ENCODE peak calls at places on chromosomes 12 and 14, in four cellular contexts. B is activated CD4-positive, alpha-beta T cell treated with anti-CD3 and anti-CD28 coated beads, Interleukin-2, amount 10 ng/mL, durations not matched to agents 7 days and 5 days; V is left cardiac atrium; A is aorta. E is an unnamed sample.

GRCh38 chr12:92233346-92234015 is 87.8 kb upstream of the BTG1 start:
- DNase-seq in V (no peak), B (no peak), A (no peak), E (no peak)

GRCh38 chr12:12722351-12723146 is 5.4 kb downstream of the CDKN1B start:
- DNase-seq in A (no peak), V (no peak), B (no peak), E (no peak)

GRCh38 chr12:66352197-66352596 is 49.9 kb downstream of the HELB start:
- DNase-seq in B (peak), V (no peak), A (no peak), E (peak)

GRCh38 chr14:102883028-102883953 is 39.2 kb upstream of the AMN start:
- DNase-seq in A (no peak), V (no peak), B (no peak), E (no peak)

GRCh38 chr12:62799126-62799736 is 135.7 kb downstream of the PPM1H start:
- DNase-seq in V (peak), B (peak), A (no peak), E (peak)

GRCh38 chr12:52347016-52347415 is 20.3 kb downstream of the KRT85 start:
- DNase-seq in V (no peak), B (no peak), A (peak), E (no peak)

GRCh38 chr14:69719501-69719951 is 47.4 kb upstream of the SRSF5 start:
- DNase-seq in A (peak), B (no peak), V (peak), E (no peak)

GRCh38 chr14:104355101-104355691 is 216.8 kb downstream of the KIF26A start:
- DNase-seq in V (peak), A (peak), B (no peak), E (no peak)